ENCODE peak calls at places on chromosomes 12 and 14, in six cellular contexts. W is IMR-90, G is H7, M is NCI-H2107, D is foreskin fibroblast, L is left cardiac atrium. Z is an unnamed sample.

GRCh38 chr12:10722905-10723866 is at the start of gene YBX3:
- DNase-seq in W (peak), G (peak), M (no peak), D (peak), L (peak), Z (no peak)

GRCh38 chr14:34501004-34501580 is 38.4 kb downstream of the EAPP start:
- DNase-seq in W (no peak), G (no peak), M (no peak), D (no peak), L (no peak), Z (no peak)

GRCh38 chr12:121064116-121064515 is 25.1 kb upstream of the OASL start:
- DNase-seq in W (no peak), G (no peak), M (no peak), D (no peak), L (no peak), Z (no peak)

GRCh38 chr14:33765251-33765650 is 185.6 kb downstream of the EGLN3 start:
- DNase-seq in W (no peak), G (peak), M (no peak), D (no peak), L (peak), Z (no peak)

GRCh38 chr12:30863839-30864238 is 62.7 kb upstream of the TSPAN11 start:
- DNase-seq in W (no peak), G (no peak), M (no peak), D (no peak), L (no peak), Z (no peak)

GRCh38 chr14:75648066-75648838 is 12.4 kb downstream of the ERG28 start:
- DNase-seq in W (peak), G (no peak), M (no peak), D (peak), L (peak), Z (no peak)

GRCh38 chr14:81435578-81436295 is 35.6 kb upstream of the STON2 start:
- DNase-seq in W (peak), G (peak), M (peak), D (no peak), L (peak), Z (no peak)

GRCh38 chr12:51430196-51430895 is 5.7 kb downstream of the SLC4A8 start:
- DNase-seq in W (no peak), G (no peak), M (no peak), D (no peak), L (no peak), Z (no peak)

GRCh38 chr14:54002653-54003052 is 46.0 kb upstream of the BMP4 start:
- DNase-seq in W (peak), G (no peak), M (no peak), D (peak), L (no peak), Z (no peak)

Z was measured in NCI-H187.